ENCODE peak calls at places on chromosomes 2 and 18, in six cellular contexts. H is PC-3, M is H9, D is lower lobe of right lung, F is Panc1, O is BE2C. K is an unnamed sample. For H3K27me3 and H3K4me1, the result is how much of the 10 kb centered on the place peaks cover.

GRCh38 chr2:96315400-96316071 is 9.6 kb upstream of the ITPRIPL1 start:
- DNase-seq in H (peak), M (no peak), D (no peak), F (no peak), O (no peak), K (no peak)

GRCh38 chr18:78962098-78962497 is 17.5 kb upstream of the SALL3 start:
- DNase-seq in H (no peak), M (no peak), D (no peak), F (no peak), O (no peak), K (no peak)

GRCh38 chr2:126752876-126753275 is 96.9 kb downstream of the GYPC start:
- DNase-seq in H (no peak), M (no peak), D (no peak), F (no peak), O (no peak), K (no peak)

GRCh38 chr18:49476664-49477411 is 10.2 kb downstream of the C18orf32 start:
- DNase-seq in H (peak), M (no peak), D (peak), F (no peak), O (no peak), K (no peak)

GRCh38 chr18:858016-858415 is 46.0 kb upstream of the YES1 start:
- DNase-seq in H (no peak), M (no peak), D (no peak), F (no peak), O (no peak), K (no peak)

GRCh38 chr2:20169796-20170467 is 55.0 kb downstream of the SDC1 start:
- DNase-seq in H (peak), M (peak), D (peak), F (no peak), O (no peak), K (no peak)

GRCh38 chr2:121236101-121236640 is 48.8 kb downstream of the TFCP2L1 start:
- DNase-seq in H (no peak), M (no peak), D (peak), F (no peak), O (no peak), K (peak)

GRCh38 chr2:47070155-47070919 is 84.8 kb downstream of the STPG4 start:
- DNase-seq in H (no peak), M (no peak), D (peak), F (no peak), O (no peak), K (no peak)

GRCh38 chr2:4930704-4931103 is 761.5 kb upstream of the SOX11 start:
- DNase-seq in H (no peak), M (no peak), D (no peak), F (no peak), O (no peak), K (no peak)

GRCh38 chr18:70397259-70397925 is 108.5 kb downstream of the SOCS6 start:
- DNase-seq in H (peak), M (no peak), D (no peak), F (no peak), O (no peak), K (no peak)

GRCh38 chr2:237743024-237743423 is 55.6 kb upstream of the RBM44 start:
- DNase-seq in H (no peak), M (no peak), D (no peak), F (no peak), O (no peak), K (no peak)

GRCh38 chr2:183927367-183928355 is 670.7 kb upstream of the ZNF804A start:
- DNase-seq in H (peak), M (no peak), D (no peak), F (no peak), O (no peak), K (no peak)

GRCh38 chr2:125656190-125656589 is 999.8 kb upstream of the GYPC start:
- DNase-seq in H (no peak), M (no peak), D (no peak), F (no peak), O (no peak), K (no peak)

GRCh38 chr2:101002562-101003277 is 631 bp downstream of the RPL31 start:
- DNase-seq in H (peak), M (no peak), D (no peak), F (no peak), O (no peak), K (no peak)

GRCh38 chr2:132416080-132416911 is at the start of gene GPR39:
- DNase-seq in H (peak), M (peak), D (peak), F (peak), O (peak), K (peak)
- TF ChIP-seq CTCF in H (no peak), M (no peak), D (no peak), F (no peak), O (no peak), K (no peak)

DNA sequence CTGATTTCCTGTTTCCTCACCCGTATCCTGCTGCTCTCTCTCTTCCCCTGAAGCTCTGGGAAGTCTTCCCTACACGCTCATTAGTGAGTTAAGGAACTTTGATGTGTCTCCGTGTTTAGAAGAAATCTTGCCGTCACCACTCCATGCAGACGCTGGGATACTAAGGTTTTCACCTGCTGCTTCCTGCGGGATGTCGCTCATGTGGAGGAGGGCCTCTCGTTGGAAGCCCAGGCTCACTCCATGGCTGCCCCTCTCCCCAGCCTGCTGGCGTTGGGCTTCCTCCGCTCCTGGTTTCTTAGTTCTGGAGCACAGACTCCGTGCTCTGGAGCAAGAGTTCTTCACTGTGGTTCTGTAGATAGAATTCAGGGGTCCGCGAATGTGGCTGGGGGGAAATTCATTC is 326.3 kb downstream of the GBX2 start:
- DNase-seq in H (no peak), M (no peak), D (no peak), F (no peak), O (no peak), K (no peak)
- H3K27me3 ChIP-seq in H (under half), M (under half), D (under half), F (under half), O (under half), K (under half)

DNA sequence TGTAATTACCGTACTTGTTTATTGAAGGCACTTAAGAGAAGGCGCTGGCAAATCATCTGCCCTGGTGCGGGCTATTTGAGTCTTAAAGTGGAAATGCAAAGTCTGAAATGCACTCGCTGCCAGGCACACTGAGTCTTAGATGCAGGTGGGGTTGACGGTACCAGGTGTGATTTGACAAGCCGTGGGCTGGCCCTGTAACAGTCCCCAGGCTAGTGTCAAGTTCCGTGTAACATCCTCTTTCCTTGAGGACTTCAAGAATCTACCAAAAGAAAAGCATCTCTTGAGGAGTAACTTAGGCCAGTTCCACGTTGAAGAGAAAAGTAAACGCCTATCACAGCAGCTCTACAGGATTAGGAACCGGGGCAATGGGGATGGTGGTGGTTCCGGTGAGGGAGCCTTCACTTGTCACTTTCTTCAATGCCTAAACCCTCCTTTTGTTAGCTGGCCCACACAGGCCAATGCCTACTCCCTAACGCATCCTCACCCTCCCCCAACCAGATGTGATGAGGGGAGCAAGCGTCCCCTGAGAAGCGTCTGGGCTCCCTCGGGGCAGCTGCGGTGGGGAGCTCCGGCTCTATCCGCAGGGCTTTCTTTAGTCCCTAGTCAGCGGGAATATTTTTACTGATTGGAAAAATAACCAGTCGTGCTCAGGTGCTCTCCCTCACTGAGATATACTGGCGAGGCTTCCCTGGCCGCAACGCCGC is 1.5 kb upstream of the UGP2 start:
- DNase-seq in H (peak), M (no peak), D (no peak), F (no peak), O (no peak), K (no peak)
- H3K4me1 ChIP-seq in H (under half), M (under half), D (under half), F (under half), O (under half), K (under half)

DNA sequence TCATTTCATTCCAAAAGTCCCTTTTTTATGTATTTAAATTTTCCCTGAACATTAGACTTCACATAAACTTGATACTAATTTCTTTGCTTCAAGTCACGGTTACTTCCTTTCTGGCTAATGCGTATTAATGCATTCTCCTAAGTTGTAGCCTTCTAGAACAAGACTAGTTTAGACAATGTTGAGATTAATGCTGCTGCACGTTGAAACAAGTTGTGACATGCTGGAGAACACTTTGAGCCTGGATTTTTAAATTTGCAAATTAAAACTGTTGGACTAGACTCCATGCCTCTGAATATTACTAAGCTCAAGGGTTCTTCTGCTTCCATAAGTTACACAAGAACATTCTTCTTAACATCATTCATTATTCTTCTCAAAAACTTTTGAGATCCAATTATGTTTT is 29.1 kb downstream of the ID2 start:
- DNase-seq in H (no peak), M (no peak), D (no peak), F (no peak), O (no peak), K (no peak)
- TF ChIP-seq CTCF in H (no peak), M (no peak), D (no peak), F (no peak), O (no peak), K (no peak)

GRCh38 chr2:144595686-144596073 is 75.8 kb upstream of the ZEB2 start:
- DNase-seq in H (no peak), M (no peak), D (no peak), F (no peak), O (no peak), K (no peak)
- H3K27me3 ChIP-seq in H (under half), M (under half), D (under half), F (under half), O (under half), K (under half)

GRCh38 chr2:68245672-68246071 is 6.7 kb downstream of the PPP3R1 start:
- DNase-seq in H (no peak), M (no peak), D (no peak), F (no peak), O (no peak), K (no peak)
- H3K4me1 ChIP-seq in H (under half), M (under half), D (half or more), F (under half), O (under half), K (half or more)

DNA sequence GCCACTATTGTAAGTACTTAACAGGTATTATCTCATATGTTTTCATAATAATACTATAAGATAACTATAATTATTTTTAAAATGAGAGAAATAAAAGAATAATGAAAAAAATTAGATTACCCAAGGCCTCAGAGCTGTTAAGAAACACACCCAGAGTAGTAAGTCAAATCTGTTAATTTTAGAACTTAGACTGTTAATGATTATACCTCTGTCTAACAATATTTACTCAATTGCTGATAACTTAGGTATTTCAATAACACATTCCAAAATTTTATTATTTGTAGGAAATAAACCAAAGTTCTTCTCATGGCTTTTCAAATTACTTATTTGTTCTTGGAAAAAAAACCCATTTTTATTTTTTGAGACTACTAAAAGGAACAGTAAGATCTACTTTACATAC is 227.5 kb upstream of the KCNH7 start:
- DNase-seq in H (no peak), M (no peak), D (no peak), F (no peak), O (no peak), K (no peak)
- TF ChIP-seq CTCF in H (no peak), M (no peak), D (no peak), F (no peak), O (no peak), K (no peak)

GRCh38 chr2:177147834-177148233 is 64.8 kb upstream of the HNRNPA3 start:
- DNase-seq in H (peak), M (no peak), D (no peak), F (no peak), O (no peak), K (no peak)
- H3K27me3 ChIP-seq in H (under half), M (under half), D (under half), F (under half), O (under half), K (under half)

DNA sequence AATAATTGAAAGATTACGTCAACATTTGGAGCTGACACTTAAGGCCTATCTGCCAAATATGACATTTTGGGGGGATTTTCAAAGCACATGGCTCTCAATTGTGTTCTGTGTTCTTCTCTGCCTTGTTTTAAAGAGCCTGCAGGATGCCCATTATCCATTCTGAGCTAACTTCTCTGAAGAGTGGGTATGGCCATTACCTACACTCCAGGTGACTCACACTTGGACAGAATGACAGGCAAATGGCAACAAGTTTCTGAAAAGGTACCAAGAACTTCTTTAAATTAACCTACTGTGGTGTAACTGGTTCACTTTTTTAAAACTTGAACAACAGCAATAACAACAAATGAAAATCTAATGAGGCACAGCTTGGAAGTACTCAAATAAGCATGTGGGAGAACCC is 834.9 kb upstream of the SLC39A10 start:
- DNase-seq in H (no peak), M (no peak), D (no peak), F (no peak), O (no peak), K (no peak)
- H3K4me1 ChIP-seq in H (under half), M (under half), D (under half), F (under half), O (under half), K (under half)

GRCh38 chr2:159106105-159106504 is 137.7 kb downstream of the TANC1 start:
- DNase-seq in H (no peak), M (no peak), D (no peak), F (no peak), O (no peak), K (no peak)
- TF ChIP-seq CTCF in H (no peak), M (no peak), D (no peak), F (no peak), O (no peak), K (no peak)